ENCODE peak calls at places on chromosomes 11 and 22, in ten cellular contexts. P is A172, Z is H1, M is amniotic stem cell, E is HCEC 1CT, C is activated gamma-delta T cell treated with Interleukin-2 at 50 U/mL for 16 hours, F is esophagus muscularis mucosa, X is right atrium auricular region, N is epithelial cell of prostate, J is head of caudate nucleus. T is an unnamed sample.

GRCh38 chr22:45504703-45505341 is 2.1 kb downstream of the FBLN1 start:
- DNase-seq in C (no peak), F (no peak), E (peak; percentile 16), Z (no peak), M (no peak), N (no peak), P (no peak), J (no peak), X (no peak), T (no peak)

GRCh38 chr11:58292017-58292416 is 24.0 kb upstream of the OR10W1 start:
- DNase-seq in E (no peak), J (no peak), X (no peak), Z (no peak), N (no peak), C (no peak), F (no peak), P (no peak), M (no peak), T (no peak)

GRCh38 chr22:47125603-47126002 is 363.2 kb downstream of the TBC1D22A start:
- DNase-seq in Z (no peak), X (no peak), F (no peak), M (no peak), N (no peak), J (no peak), P (no peak), C (no peak), E (no peak), T (no peak)

GRCh38 chr11:48116843-48117242 is 99.8 kb upstream of the OR4B1 start:
- DNase-seq in J (no peak), E (peak; percentile 9), F (no peak), M (no peak), Z (no peak), N (no peak), C (no peak), P (no peak), X (no peak), T (no peak)

GRCh38 chr11:119445850-119446249 is 22.9 kb upstream of the THY1 start:
- DNase-seq in Z (no peak), X (no peak), M (no peak), N (no peak), J (no peak), C (no peak), F (peak; percentile 50), P (no peak), E (no peak), T (no peak)

GRCh38 chr11:32706985-32707736 is 87.3 kb downstream of the CCDC73 start:
- DNase-seq in C (no peak), E (peak; percentile 93), J (no peak), N (peak; percentile 33), F (no peak), X (no peak), P (peak; percentile 89), M (peak; percentile 2), Z (no peak), T (no peak)

GRCh38 chr22:50696799-50697561 is 24.4 kb downstream of the SHANK3 start:
- DNase-seq in E (peak; percentile 15), M (no peak), P (no peak), X (no peak), N (no peak), J (no peak), Z (no peak), C (no peak), F (no peak), T (peak; percentile 22)

GRCh38 chr11:36455658-36456111 is 54.4 kb downstream of the TRAF6 start:
- DNase-seq in C (no peak), Z (no peak), F (no peak), P (peak; percentile 98), M (peak; percentile 87), N (peak; percentile 48), X (peak; percentile 94), J (no peak), E (peak; percentile 90), T (peak; percentile 22)

GRCh38 chr11:72013765-72014711 is 15.3 kb downstream of the IL18BP start:
- DNase-seq in N (no peak), E (no peak), X (no peak), F (no peak), P (no peak), M (no peak), Z (no peak), C (no peak), J (no peak), T (no peak)

GRCh38 chr22:27577570-27577969 is 224.0 kb downstream of the MN1 start:
- DNase-seq in M (no peak), Z (no peak), E (no peak), X (no peak), C (no peak), N (no peak), P (no peak), F (no peak), J (no peak), T (no peak)

GRCh38 chr22:19240813-19241592 is 50.5 kb downstream of the CLTCL1 start:
- DNase-seq in P (no peak), J (no peak), F (no peak), C (no peak), N (no peak), X (no peak), Z (no peak), M (no peak), E (no peak), T (no peak)

GRCh38 chr11:123301696-123302400 is 106.8 kb upstream of the CLMP start:
- DNase-seq in J (no peak), C (peak; percentile 58), M (no peak), F (no peak), E (peak; percentile 16), Z (peak; percentile 46), P (no peak), X (no peak), N (no peak), T (peak; percentile 70)

GRCh38 chr11:71164186-71164585 is 88.2 kb downstream of the SHANK2 start:
- DNase-seq in X (no peak), P (no peak), J (no peak), M (no peak), C (no peak), F (peak; percentile 74), N (no peak), Z (no peak), E (no peak), T (no peak)

GRCh38 chr11:86395061-86395551 is 20.4 kb downstream of the CCDC81 start:
- DNase-seq in J (no peak), F (no peak), X (no peak), C (no peak), N (no peak), Z (no peak), M (no peak), P (no peak), E (peak; percentile 12), T (peak; percentile 90)

GRCh38 chr11:108122166-108122628 is 830 bp downstream of the ACAT1 start:
- DNase-seq in Z (no peak), E (peak; percentile 18), M (no peak), J (no peak), X (no peak), N (no peak), F (no peak), C (no peak), P (peak; percentile 7), T (no peak)

GRCh38 chr22:25514436-25514835 is 50.0 kb upstream of the GRK3 start:
- DNase-seq in J (no peak), E (no peak), P (peak; percentile 18), X (no peak), Z (no peak), F (no peak), N (no peak), C (no peak), M (no peak), T (no peak)

GRCh38 chr11:125413226-125413625 is 82.8 kb downstream of the FEZ1 start:
- DNase-seq in P (no peak), M (no peak), F (no peak), X (no peak), C (no peak), J (no peak), E (no peak), N (no peak), Z (no peak), T (no peak)

GRCh38 chr11:77136074-77136473 is 8.0 kb downstream of the MYO7A start:
- DNase-seq in P (peak; percentile 37), J (no peak), E (peak; percentile 65), F (no peak), M (peak; percentile 33), X (no peak), N (peak; percentile 20), Z (no peak), C (no peak), T (no peak)

GRCh38 chr22:42188808-42189447 is 58.3 kb upstream of the CYP2D6 start:
- DNase-seq in F (no peak), X (no peak), E (peak; percentile 35), M (no peak), P (peak; percentile 32), N (peak; percentile 54), J (no peak), C (no peak), Z (no peak), T (no peak)

GRCh38 chr22:32574397-32574796 is 99.8 kb downstream of the FBXO7 start:
- DNase-seq in J (no peak), E (no peak), P (no peak), C (no peak), F (no peak), Z (no peak), M (no peak), N (no peak), X (no peak), T (no peak)

GRCh38 chr22:39251762-39252460 is 7.1 kb upstream of the PDGFB start:
- DNase-seq in J (no peak), F (no peak), E (no peak), N (peak; percentile 55), X (no peak), M (no peak), P (peak; percentile 60), Z (no peak), C (no peak), T (no peak)

GRCh38 chr22:35915477-35916013 is 113.1 kb downstream of the RBFOX2 start:
- DNase-seq in N (no peak), F (no peak), J (no peak), M (no peak), C (no peak), P (no peak), E (peak; percentile 16), Z (no peak), X (no peak), T (peak; percentile 24)

GRCh38 chr11:45906096-45906682 is 882 bp downstream of the FREY1 start:
- DNase-seq in J (no peak), F (no peak), M (no peak), Z (no peak), N (no peak), X (no peak), P (no peak), E (no peak), C (no peak), T (no peak)

GRCh38 chr11:134578807-134579708 is 167.0 kb upstream of the B3GAT1 start:
- DNase-seq in E (no peak), X (peak; percentile 36), F (peak; percentile 79), M (no peak), N (no peak), Z (no peak), C (no peak), J (no peak), P (no peak), T (no peak)